ENCODE peak calls at places on chromosomes 4 and X, in ten cellular contexts. A, W, R, V, J, I, S, Z, L and U are unnamed samples.

GRCh38 chr4:127857641-127858040 is 23.1 kb upstream of the PLK4 start:
- DNase-seq in A (no peak), W (no peak), R (no peak), V (no peak), J (no peak), I (no peak), S (no peak), Z (no peak), L (no peak), U (no peak)

GRCh38 chr4:182143822-182144620 is 99.2 kb upstream of the TENM3 start:
- DNase-seq in A (peak), W (no peak), R (peak), V (no peak), J (no peak), I (peak), S (no peak), Z (no peak), L (no peak), U (no peak)

GRCh38 chr4:181224826-181225225 is 1018.4 kb upstream of the TENM3 start:
- DNase-seq in A (no peak), W (no peak), R (no peak), V (no peak), J (no peak), I (no peak), S (no peak), Z (no peak), L (no peak), U (no peak)

GRCh38 chrX:145213504-145213903 is 33.8 kb upstream of the SPANXN1 start:
- DNase-seq in A (no peak), W (no peak), R (no peak), V (no peak), J (no peak), I (peak), S (no peak), Z (peak), L (no peak), U (no peak)

GRCh38 chrX:72304877-72305276 is 837 bp downstream of the CITED1 start:
- DNase-seq in A (no peak), W (no peak), R (no peak), V (no peak), J (no peak), I (no peak), S (no peak), Z (no peak), L (no peak), U (no peak)

GRCh38 chrX:154986826-154987575 is 35.5 kb downstream of the F8 start:
- DNase-seq in A (no peak), W (no peak), R (no peak), V (no peak), J (no peak), I (peak), S (no peak), Z (peak), L (no peak), U (no peak)

GRCh38 chr4:140049924-140050681 is 103.9 kb downstream of the MAML3 start:
- DNase-seq in A (no peak), W (no peak), R (peak), V (no peak), J (no peak), I (peak), S (no peak), Z (peak), L (no peak), U (no peak)

GRCh38 chr4:5033266-5033945 is 14.1 kb upstream of the CYTL1 start:
- DNase-seq in A (no peak), W (no peak), R (no peak), V (no peak), J (no peak), I (no peak), S (no peak), Z (peak), L (no peak), U (no peak)

GRCh38 chr4:32106767-32107166 is 1386.6 kb downstream of the PCDH7 start:
- DNase-seq in A (no peak), W (no peak), R (no peak), V (no peak), J (no peak), I (no peak), S (no peak), Z (no peak), L (no peak), U (no peak)

GRCh38 chr4:25092139-25092538 is 61.4 kb upstream of the LGI2 start:
- DNase-seq in A (no peak), W (no peak), R (no peak), V (no peak), J (no peak), I (peak), S (no peak), Z (no peak), L (no peak), U (no peak)

GRCh38 chr4:48449151-48449550 is 34.0 kb upstream of the SLC10A4 start:
- DNase-seq in A (no peak), W (no peak), R (no peak), V (no peak), J (no peak), I (no peak), S (no peak), Z (no peak), L (no peak), U (no peak)

GRCh38 chr4:113646456-113646809 is 115.1 kb downstream of the CAMK2D start:
- DNase-seq in A (no peak), W (no peak), R (no peak), V (no peak), J (no peak), I (no peak), S (no peak), Z (no peak), L (no peak), U (no peak)

GRCh38 chr4:167906851-167907250 is 185.5 kb upstream of the ANXA10 start:
- DNase-seq in A (no peak), W (no peak), R (no peak), V (no peak), J (no peak), I (no peak), S (no peak), Z (no peak), L (no peak), U (no peak)

GRCh38 chr4:93063325-93063724 is 759.6 kb downstream of the GRID2 start:
- DNase-seq in A (no peak), W (no peak), R (no peak), V (no peak), J (no peak), I (no peak), S (no peak), Z (no peak), L (no peak), U (no peak)

GRCh38 chr4:53175640-53176039 is 190.2 kb downstream of the SCFD2 start:
- DNase-seq in A (no peak), W (no peak), R (no peak), V (no peak), J (no peak), I (no peak), S (no peak), Z (no peak), L (no peak), U (no peak)

GRCh38 chrX:38166478-38167083 is 54.1 kb downstream of the SRPX start:
- DNase-seq in A (no peak), W (no peak), R (no peak), V (no peak), J (no peak), I (peak), S (no peak), Z (peak), L (no peak), U (no peak)

GRCh38 chrX:40340116-40340515 is 240.7 kb upstream of the ATP6AP2 start:
- DNase-seq in A (no peak), W (no peak), R (no peak), V (no peak), J (no peak), I (no peak), S (no peak), Z (no peak), L (no peak), U (no peak)

GRCh38 chrX:54042609-54043010 is 1.7 kb downstream of the PHF8 start:
- DNase-seq in A (peak), W (no peak), R (peak), V (no peak), J (no peak), I (peak), S (peak), Z (peak), L (peak), U (no peak)

GRCh38 chr4:187004628-187005027 is 281.0 kb upstream of the FAT1 start:
- DNase-seq in A (no peak), W (no peak), R (no peak), V (no peak), J (no peak), I (no peak), S (no peak), Z (peak), L (no peak), U (no peak)

GRCh38 chr4:17561195-17561909 is 15.6 kb upstream of the LAP3 start:
- DNase-seq in A (no peak), W (no peak), R (no peak), V (no peak), J (no peak), I (peak), S (no peak), Z (no peak), L (no peak), U (no peak)

GRCh38 chrX:82757614-82758013 is 750.5 kb upstream of the POU3F4 start:
- DNase-seq in A (no peak), W (no peak), R (no peak), V (no peak), J (no peak), I (no peak), S (no peak), Z (no peak), L (no peak), U (no peak)

GRCh38 chr4:79623125-79623905 is 215.3 kb upstream of the GK2 start:
- DNase-seq in A (no peak), W (no peak), R (no peak), V (no peak), J (no peak), I (peak), S (no peak), Z (no peak), L (no peak), U (no peak)

GRCh38 chrX:75603833-75604232 is 81.0 kb upstream of the ZDHHC15 start:
- DNase-seq in A (no peak), W (no peak), R (peak), V (no peak), J (no peak), I (peak), S (peak), Z (peak), L (no peak), U (no peak)

GRCh38 chr4:94068712-94069111 is 139.0 kb upstream of the SMARCAD1 start:
- DNase-seq in A (no peak), W (no peak), R (no peak), V (no peak), J (no peak), I (no peak), S (no peak), Z (no peak), L (no peak), U (no peak)

GRCh38 chr4:146654976-146655761 is 16.5 kb downstream of the POU4F2 start:
- DNase-seq in A (no peak), W (no peak), R (peak), V (no peak), J (no peak), I (peak), S (no peak), Z (no peak), L (no peak), U (no peak)